ENCODE peak calls at places on chromosomes 1 and 21, in six cellular contexts. I is GDM1, T is Caki2, F is left ventricle myocardium inferior, K is posterior vena cava, Z is AG09319. G is an unnamed sample.

GRCh38 chr1:84998642-84999280 is 1.8 kb upstream of the MCOLN2 start:
- DNase-seq in I (no peak), T (no peak), F (no peak), K (no peak), Z (no peak), G (no peak)

GRCh38 chr1:26378088-26378878 is 5.7 kb upstream of the ZNF683 start:
- DNase-seq in I (peak), T (peak), F (no peak), K (no peak), Z (peak), G (no peak)

GRCh38 chr1:198564716-198565115 is 24.2 kb upstream of the ATP6V1G3 start:
- DNase-seq in I (no peak), T (no peak), F (no peak), K (no peak), Z (no peak), G (no peak)

GRCh38 chr1:182309631-182310351 is 81.8 kb downstream of the GLUL start:
- DNase-seq in I (no peak), T (no peak), F (no peak), K (no peak), Z (no peak), G (no peak)

GRCh38 chr21:34582506-34583150 is 32.3 kb downstream of the RCAN1 start:
- DNase-seq in I (peak), T (no peak), F (peak), K (no peak), Z (no peak), G (peak)

GRCh38 chr1:3014041-3014440 is 7.2 kb upstream of the ACTRT2 start:
- DNase-seq in I (no peak), T (no peak), F (peak), K (peak), Z (no peak), G (no peak)

GRCh38 chr1:112714313-112715263 is 544 bp downstream of the PPM1J start:
- DNase-seq in I (no peak), T (peak), F (no peak), K (peak), Z (no peak), G (no peak)

GRCh38 chr21:43574741-43575465 is 84.4 kb downstream of the HSF2BP start:
- DNase-seq in I (peak), T (no peak), F (peak), K (no peak), Z (no peak), G (no peak)

GRCh38 chr1:90501281-90501680 is 215.8 kb downstream of the BARHL2 start:
- DNase-seq in I (no peak), T (no peak), F (no peak), K (no peak), Z (no peak), G (no peak)

GRCh38 chr1:45329445-45329844 is 2.8 kb downstream of the HPDL start:
- DNase-seq in I (no peak), T (no peak), F (no peak), K (no peak), Z (no peak), G (no peak)

GRCh38 chr1:220950576-220950975 is 71.3 kb downstream of the HLX start:
- DNase-seq in I (no peak), T (no peak), F (no peak), K (no peak), Z (no peak), G (no peak)

GRCh38 chr1:217539510-217539909 is 91.4 kb downstream of the GPATCH2 start:
- DNase-seq in I (no peak), T (no peak), F (no peak), K (no peak), Z (no peak), G (no peak)

GRCh38 chr1:185501099-185501498 is 184.1 kb upstream of the IVNS1ABP start:
- DNase-seq in I (no peak), T (no peak), F (no peak), K (no peak), Z (no peak), G (no peak)

GRCh38 chr1:3071507-3072177 is 2.6 kb downstream of the PRDM16 start:
- DNase-seq in I (no peak), T (no peak), F (peak), K (peak), Z (no peak), G (no peak)

GRCh38 chr21:32994305-32994704 is 31.4 kb upstream of the OLIG2 start:
- DNase-seq in I (no peak), T (peak), F (no peak), K (no peak), Z (peak), G (no peak)

GRCh38 chr1:18735369-18735997 is 104.8 kb downstream of the PAX7 start:
- DNase-seq in I (no peak), T (no peak), F (no peak), K (peak), Z (no peak), G (no peak)

GRCh38 chr21:44764319-44765230 is 37.0 kb downstream of the UBE2G2 start:
- DNase-seq in I (no peak), T (no peak), F (no peak), K (no peak), Z (no peak), G (no peak)

GRCh38 chr21:18987515-18988026 is 584.0 kb upstream of the TMPRSS15 start:
- DNase-seq in I (no peak), T (no peak), F (no peak), K (no peak), Z (no peak), G (no peak)

GRCh38 chr1:3469104-3469848 is 14.8 kb downstream of the ARHGEF16 start:
- DNase-seq in I (no peak), T (no peak), F (peak), K (peak), Z (no peak), G (no peak)

GRCh38 chr21:45288441-45288841 is 746 bp upstream of the POFUT2 start:
- DNase-seq in I (no peak), T (no peak), F (no peak), K (no peak), Z (no peak), G (no peak)

GRCh38 chr1:3611170-3612019 is at the start of gene MEGF6:
- DNase-seq in I (peak), T (peak), F (peak), K (no peak), Z (no peak), G (no peak)

GRCh38 chr1:53579221-53580008 is 120.2 kb downstream of the DMRTB1 start:
- DNase-seq in I (no peak), T (no peak), F (no peak), K (peak), Z (no peak), G (no peak)

GRCh38 chr1:6028042-6028895 is 17.4 kb upstream of the KCNAB2 start:
- DNase-seq in I (peak), T (no peak), F (no peak), K (no peak), Z (no peak), G (no peak)

GRCh38 chr1:236391008-236391407 is 3.1 kb upstream of the EDARADD start:
- DNase-seq in I (no peak), T (no peak), F (no peak), K (no peak), Z (no peak), G (no peak)

GRCh38 chr1:1033009-1033587 is 13.2 kb downstream of the AGRN start:
- DNase-seq in I (peak), T (no peak), F (peak), K (peak), Z (peak), G (peak)

GRCh38 chr1:156082111-156083091 is at the start of gene MEX3A:
- DNase-seq in I (peak), T (no peak), F (peak), K (peak), Z (no peak), G (peak)

GRCh38 chr21:44932366-44933181 is 7.3 kb upstream of the SLX9 start:
- DNase-seq in I (peak), T (no peak), F (peak), K (no peak), Z (no peak), G (no peak)

GRCh38 chr1:61287014-61287413 is 204.7 kb downstream of the NFIA start:
- DNase-seq in I (no peak), T (no peak), F (no peak), K (no peak), Z (no peak), G (no peak)

GRCh38 chr1:180805316-180805715 is 107.4 kb upstream of the KIAA1614 start:
- DNase-seq in I (no peak), T (no peak), F (no peak), K (no peak), Z (no peak), G (no peak)

GRCh38 chr21:28337319-28337718 is 655.4 kb downstream of the LTN1 start:
- DNase-seq in I (no peak), T (peak), F (no peak), K (no peak), Z (peak), G (no peak)